ENCODE peak calls at places on chromosomes 1 and 21, in six cellular contexts. H is dorsolateral prefrontal cortex, K is neural crest cell, B is A549, U is adrenal gland, W is WERI-Rb-1. Y is an unnamed sample.

GRCh38 chr1:217181205-217181746 is 449.6 kb downstream of the GPATCH2 start:
- DNase-seq in H (no peak), K (no peak), B (no peak), U (no peak), W (no peak), Y (no peak)

GRCh38 chr1:17742590-17742989 is 12.5 kb upstream of the ACTL8 start:
- DNase-seq in H (no peak), K (no peak), B (no peak), U (no peak), W (no peak), Y (no peak)

GRCh38 chr1:81254068-81254467 is 546.7 kb upstream of the ADGRL2 start:
- DNase-seq in H (no peak), K (no peak), B (no peak), U (no peak), W (no peak), Y (no peak)

GRCh38 chr1:204447220-204447619 is 35.6 kb upstream of the PPP1R15B start:
- DNase-seq in H (no peak), K (no peak), B (no peak), U (no peak), W (no peak), Y (no peak)

GRCh38 chr1:14855278-14855677 is 256.8 kb downstream of the KAZN start:
- DNase-seq in H (no peak), K (no peak), B (no peak), U (no peak), W (no peak), Y (no peak)

GRCh38 chr1:25800538-25801377 is 765 bp downstream of the SELENON start:
- DNase-seq in H (no peak), K (no peak), B (no peak), U (no peak), W (peak), Y (no peak)

GRCh38 chr1:242239394-242239793 is 240.5 kb upstream of the MAP1LC3C start:
- DNase-seq in H (no peak), K (no peak), B (peak), U (no peak), W (peak), Y (no peak)

GRCh38 chr1:6864166-6864565 is 78.9 kb downstream of the CAMTA1 start:
- DNase-seq in H (no peak), K (no peak), B (no peak), U (peak), W (no peak), Y (no peak)

GRCh38 chr1:204601979-204602653 is 83.4 kb downstream of the LRRN2 start:
- DNase-seq in H (no peak), K (no peak), B (no peak), U (no peak), W (no peak), Y (no peak)

GRCh38 chr1:117669572-117669971 is 63.7 kb downstream of the TENT5C start:
- DNase-seq in H (no peak), K (no peak), B (no peak), U (no peak), W (no peak), Y (no peak)

GRCh38 chr1:236345728-236346127 is 48.4 kb upstream of the EDARADD start:
- DNase-seq in H (no peak), K (no peak), B (peak), U (no peak), W (peak), Y (no peak)

GRCh38 chr1:21514245-21514644 is 5.0 kb downstream of the ALPL start:
- DNase-seq in H (no peak), K (no peak), B (no peak), U (no peak), W (no peak), Y (no peak)

DNA sequence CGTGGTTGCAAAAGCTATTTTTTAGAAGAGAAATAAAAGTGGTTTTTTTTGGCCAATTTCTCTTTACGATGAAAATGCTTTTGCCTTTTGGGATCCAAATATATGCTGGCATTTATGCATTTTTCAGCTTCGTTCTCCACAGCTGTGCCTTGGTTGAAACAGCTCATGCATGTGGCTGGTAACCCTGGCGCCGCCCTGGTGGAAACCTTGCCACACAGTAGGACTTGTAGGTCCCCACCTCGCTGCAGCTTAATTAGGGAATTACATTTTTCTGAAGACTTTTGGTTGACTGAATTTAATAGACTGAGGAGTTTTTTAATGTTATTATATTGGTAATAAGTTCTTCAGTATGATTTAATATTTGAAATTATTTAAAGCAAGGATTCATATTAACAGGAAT is 12.7 kb upstream of the PCP4 start:
- DNase-seq in H (no peak), K (no peak), B (no peak), U (no peak), W (no peak), Y (no peak)
- TF ChIP-seq CTCF in H (no peak), K (no peak), B (no peak), U (no peak), W (no peak), Y (no peak)

DNA sequence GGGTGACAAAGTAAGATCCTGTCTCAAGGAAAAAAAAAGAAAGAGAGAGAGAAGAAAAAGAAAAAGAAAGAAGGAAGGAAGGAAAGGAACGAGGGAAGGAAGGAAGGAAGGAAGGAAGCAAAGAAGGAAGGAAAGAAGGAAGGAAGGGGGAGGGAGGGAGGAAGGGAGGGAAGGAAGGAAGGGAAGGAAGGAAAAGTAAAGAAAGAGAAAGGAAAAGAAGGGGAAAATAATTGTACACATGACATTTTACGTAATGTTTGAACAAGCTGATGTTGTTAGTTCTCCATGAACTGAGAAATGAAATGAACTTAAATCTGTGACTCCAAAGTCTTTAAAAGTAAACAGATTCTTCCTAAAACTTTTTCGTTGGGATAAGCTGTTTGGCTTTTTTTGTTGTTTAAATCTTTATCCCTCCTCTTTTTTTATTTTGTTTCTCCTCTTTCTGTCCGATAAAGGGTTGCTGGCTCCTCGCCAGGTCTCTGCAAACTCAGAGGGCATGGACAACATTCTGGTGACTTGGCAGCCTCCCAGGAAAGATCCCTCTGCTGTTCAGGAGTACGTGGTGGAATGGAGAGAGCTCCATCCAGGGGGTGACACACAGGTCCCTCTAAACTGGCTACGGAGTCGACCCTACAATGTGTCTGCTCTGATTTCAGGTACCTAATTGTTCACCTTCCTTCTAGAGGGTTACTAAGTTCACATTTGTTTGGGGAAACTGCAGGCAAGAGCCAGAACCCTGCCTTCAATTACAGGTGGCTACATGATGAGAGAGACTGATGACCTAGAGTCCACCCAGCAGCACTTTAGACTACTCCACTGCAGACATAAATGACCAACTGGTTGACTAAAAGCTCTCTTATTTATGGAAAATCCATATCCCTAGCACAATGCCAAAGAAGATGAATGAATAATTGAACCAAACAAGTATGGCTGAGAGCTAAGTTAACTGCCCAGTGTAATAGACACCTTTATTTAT is 60.0 kb downstream of the IL12RB2 start:
- DNase-seq in H (no peak), K (no peak), B (peak), U (peak), W (no peak), Y (peak)
- TF ChIP-seq CTCF in H (no peak), K (no peak), B (no peak), U (no peak), W (no peak), Y (no peak)

GRCh38 chr21:21200103-21200938 is 202.1 kb downstream of the NCAM2 start:
- DNase-seq in H (no peak), K (no peak), B (no peak), U (peak), W (no peak), Y (peak)

GRCh38 chr21:21199342-21200102 is 201.3 kb downstream of the NCAM2 start:
- DNase-seq in H (no peak), K (no peak), B (no peak), U (no peak), W (no peak), Y (no peak)

GRCh38 chr21:21205604-21206003 is 207.4 kb downstream of the NCAM2 start:
- DNase-seq in H (no peak), K (no peak), B (no peak), U (no peak), W (no peak), Y (no peak)

GRCh38 chr21:21200939-21201610 is 202.9 kb downstream of the NCAM2 start:
- DNase-seq in H (no peak), K (no peak), B (no peak), U (no peak), W (no peak), Y (no peak)

DNA sequence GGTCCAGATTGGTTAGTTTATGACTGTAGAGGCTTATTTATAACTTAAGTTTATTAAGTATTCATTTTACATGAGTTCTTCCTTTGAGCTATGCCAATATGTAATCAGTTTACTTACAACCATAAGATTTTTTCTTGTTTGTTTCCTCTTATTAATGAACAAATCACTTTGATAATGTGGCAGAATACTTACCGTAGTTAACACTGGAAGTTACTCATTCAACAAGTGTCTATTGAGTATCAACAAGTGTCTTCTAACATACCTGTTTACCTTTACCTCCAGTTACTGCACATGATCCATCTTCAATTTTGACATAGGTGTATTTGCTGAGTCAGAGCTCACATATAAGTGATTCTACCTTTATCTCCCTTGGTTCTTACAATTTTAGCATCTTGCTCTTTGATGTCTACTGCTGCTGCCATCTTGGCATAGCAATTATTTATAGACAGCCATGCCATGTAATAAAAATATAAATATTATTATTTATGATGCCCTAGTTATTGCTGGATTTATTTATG is 205.7 kb downstream of the NCAM2 start:
- DNase-seq in H (no peak), K (no peak), B (no peak), U (no peak), W (no peak), Y (no peak)
- TF ChIP-seq CTCF in H (no peak), K (no peak), B (no peak), U (no peak), W (no peak), Y (no peak)

GRCh38 chr1:219837994-219838294 is 90.4 kb downstream of the SLC30A10 start:
- DNase-seq in H (no peak), K (no peak), B (no peak), U (no peak), W (no peak), Y (no peak)
- TF ChIP-seq CTCF in H (no peak), K (no peak), B (no peak), U (no peak), W (no peak), Y (no peak)

DNA sequence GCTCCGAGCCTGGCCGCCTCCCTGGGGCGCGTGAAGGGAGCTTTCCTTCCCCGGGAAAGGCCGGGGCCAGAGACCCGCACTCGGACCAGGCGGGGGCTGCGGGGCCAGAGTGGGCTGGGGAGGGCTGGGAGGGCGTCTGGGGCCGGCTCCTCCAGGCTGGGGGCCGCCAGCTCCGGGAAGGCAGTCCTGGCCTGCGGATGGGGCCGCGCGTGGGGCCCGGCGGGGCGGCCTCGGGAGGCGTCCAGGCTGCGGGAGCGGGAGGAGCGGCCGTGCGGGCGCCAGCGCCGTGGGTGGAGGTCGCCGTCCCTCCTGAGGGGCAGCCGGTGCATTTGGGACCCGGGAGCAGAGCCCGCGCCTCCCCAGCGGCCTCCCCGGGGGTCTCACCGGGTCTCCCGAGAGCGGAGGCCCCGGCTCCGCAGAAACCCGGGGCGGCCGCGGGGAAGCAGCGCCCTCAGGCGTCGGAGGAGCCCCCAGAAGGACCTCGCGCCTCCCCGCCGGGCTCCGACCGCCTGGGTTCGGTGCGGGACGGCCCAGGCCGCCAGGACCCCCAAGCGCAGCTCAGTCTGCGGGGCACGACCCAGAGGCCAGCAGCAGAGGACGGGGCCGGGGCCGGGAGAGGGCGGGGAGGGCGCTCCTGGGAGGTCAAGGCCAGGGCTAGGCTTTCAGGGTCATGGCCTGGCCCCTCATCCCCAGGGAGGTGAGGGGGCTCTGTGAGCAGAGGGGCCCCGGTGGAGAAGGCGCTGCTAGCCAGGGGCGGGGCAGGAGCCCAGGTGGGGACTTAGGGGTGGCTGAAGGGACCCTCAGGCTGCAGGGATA is 7.3 kb upstream of the SLX9 start:
- DNase-seq in H (no peak), K (peak), B (no peak), U (no peak), W (peak), Y (no peak)
- TF ChIP-seq CTCF in H (no peak), K (peak), B (peak), U (peak), W (peak), Y (no peak)

GRCh38 chr1:171850951-171851350 is 9.7 kb downstream of the DNM3 start:
- DNase-seq in H (no peak), K (no peak), B (no peak), U (no peak), W (no peak), Y (no peak)
- TF ChIP-seq CTCF in H (no peak), K (no peak), B (peak), U (no peak), W (peak), Y (no peak)

Y was measured in omental fat pad.